ENCODE peak calls at places on chromosomes 12 and 14, in five cellular contexts. R is NCI-H226, H is amygdala, X is cardiac septum, Z is NCI-H1092 treated with DMSO at 0.1 percent for 48 hours. M is an unnamed sample.

GRCh38 chr12:62256408-62257079 is 3.7 kb upstream of the USP15 start:
- DNase-seq in R (peak), H (no peak), X (no peak), Z (peak), M (no peak)

GRCh38 chr14:59463773-59464650 is 1.2 kb downstream of the GPR135 start:
- DNase-seq in R (no peak), H (no peak), X (no peak), Z (peak), M (peak)

GRCh38 chr12:19546611-19547162 is 107.4 kb downstream of the AEBP2 start:
- DNase-seq in R (no peak), H (no peak), X (no peak), Z (peak), M (no peak)

GRCh38 chr12:107511292-107511691 is 174.3 kb upstream of the PWP1 start:
- DNase-seq in R (no peak), H (no peak), X (no peak), Z (no peak), M (no peak)

GRCh38 chr12:31388713-31389112 is 62.8 kb upstream of the SINHCAF start:
- DNase-seq in R (no peak), H (no peak), X (no peak), Z (no peak), M (no peak)

GRCh38 chr12:95181103-95181502 is 36.2 kb downstream of the FGD6 start:
- DNase-seq in R (no peak), H (no peak), X (no peak), Z (no peak), M (no peak)

GRCh38 chr12:80412343-80412953 is 31.6 kb upstream of the PTPRQ start:
- DNase-seq in R (peak), H (no peak), X (no peak), Z (peak), M (no peak)

GRCh38 chr12:86666311-86666710 is 410.1 kb upstream of the MGAT4C start:
- DNase-seq in R (no peak), H (no peak), X (no peak), Z (no peak), M (no peak)

GRCh38 chr14:59826150-59826549 is 44.4 kb downstream of the RTN1 start:
- DNase-seq in R (no peak), H (no peak), X (no peak), Z (no peak), M (no peak)

GRCh38 chr12:95262808-95263207 is 45.2 kb downstream of the VEZT start:
- DNase-seq in R (peak), H (no peak), X (no peak), Z (no peak), M (no peak)

GRCh38 chr14:92712654-92713051 is 35.8 kb downstream of the LGMN start:
- DNase-seq in R (no peak), H (no peak), X (no peak), Z (no peak), M (no peak)

M was measured in substantia nigra.